ENCODE peak calls at places on chromosomes 5 and 9, in eight cellular contexts. L, W, F, A, Q, P, D and X are unnamed samples. For H3K9me3, the result is how much of the 10 kb centered on the place peaks cover.

GRCh38 chr5:81825237-81825636 is 74.3 kb upstream of the SSBP2 start:
- DNase-seq in L (no peak), Q (peak), D (peak), W (peak), P (peak), F (no peak), A (no peak), X (peak)

GRCh38 chr9:136858844-136859757 is 7.0 kb downstream of the MAMDC4 start:
- DNase-seq in D (no peak), L (peak), Q (peak), W (no peak), P (peak), A (no peak), F (peak), X (peak)

GRCh38 chr9:73154760-73155159 is 3.1 kb downstream of the ANXA1 start:
- DNase-seq in F (no peak), D (no peak), W (peak), L (no peak), Q (no peak), P (no peak), A (no peak), X (no peak)

GRCh38 chr5:36528588-36528987 is 77.8 kb upstream of the SLC1A3 start:
- DNase-seq in W (no peak), P (no peak), F (no peak), D (no peak), L (no peak), Q (no peak), A (no peak), X (no peak)

GRCh38 chr9:83699615-83700014 is 8.1 kb downstream of the UBQLN1 start:
- DNase-seq in D (no peak), F (no peak), L (no peak), W (no peak), P (no peak), A (no peak), Q (no peak), X (no peak)

GRCh38 chr5:125043781-125044391 is 297.4 kb upstream of the ZNF608 start:
- DNase-seq in W (peak), F (no peak), L (no peak), Q (peak), A (no peak), P (peak), D (no peak), X (peak)

GRCh38 chr5:78797945-78798731 is 149.6 kb upstream of the LHFPL2 start:
- DNase-seq in F (no peak), D (no peak), L (no peak), W (no peak), A (no peak), Q (peak), P (no peak), X (no peak)

GRCh38 chr5:179334017-179334765 is 11.1 kb downstream of the ADAMTS2 start:
- DNase-seq in Q (no peak), P (no peak), A (no peak), D (no peak), F (peak), W (no peak), L (no peak), X (no peak)

GRCh38 chr5:2017540-2018389 is 135.0 kb upstream of the IRX4 start:
- DNase-seq in D (no peak), P (no peak), A (no peak), Q (peak), W (peak), F (no peak), L (no peak), X (no peak)

GRCh38 chr5:125829349-125829748 is 593.9 kb upstream of the GRAMD2B start:
- DNase-seq in Q (no peak), F (no peak), W (no peak), D (no peak), P (no peak), A (no peak), L (no peak), X (no peak)

GRCh38 chr5:141199359-141200235 is at the start of gene PCDHB11:
- DNase-seq in L (no peak), D (no peak), P (no peak), F (no peak), A (no peak), Q (no peak), W (peak), X (no peak)
- H3K9me3 ChIP-seq in L (under half), D (half or more), P (under half), F (half or more), A (under half), Q (under half), W (under half), X (half or more)

GRCh38 chr5:75049581-75050274 is 2.6 kb downstream of the GCNT4 start:
- DNase-seq in F (no peak), Q (peak), D (no peak), P (peak), W (peak), L (no peak), A (peak), X (peak)

GRCh38 chr5:75046366-75047142 is 5.8 kb downstream of the GCNT4 start:
- DNase-seq in A (no peak), D (no peak), L (no peak), W (no peak), F (no peak), Q (peak), P (no peak), X (no peak)

GRCh38 chr5:75050415-75050814 is 1.9 kb downstream of the GCNT4 start:
- DNase-seq in D (no peak), Q (peak), F (no peak), A (no peak), P (no peak), L (no peak), W (peak), X (no peak)

GRCh38 chr5:75047356-75047755 is 5.0 kb downstream of the GCNT4 start:
- DNase-seq in D (no peak), Q (no peak), A (no peak), W (no peak), F (no peak), L (no peak), P (no peak), X (no peak)

DNA sequence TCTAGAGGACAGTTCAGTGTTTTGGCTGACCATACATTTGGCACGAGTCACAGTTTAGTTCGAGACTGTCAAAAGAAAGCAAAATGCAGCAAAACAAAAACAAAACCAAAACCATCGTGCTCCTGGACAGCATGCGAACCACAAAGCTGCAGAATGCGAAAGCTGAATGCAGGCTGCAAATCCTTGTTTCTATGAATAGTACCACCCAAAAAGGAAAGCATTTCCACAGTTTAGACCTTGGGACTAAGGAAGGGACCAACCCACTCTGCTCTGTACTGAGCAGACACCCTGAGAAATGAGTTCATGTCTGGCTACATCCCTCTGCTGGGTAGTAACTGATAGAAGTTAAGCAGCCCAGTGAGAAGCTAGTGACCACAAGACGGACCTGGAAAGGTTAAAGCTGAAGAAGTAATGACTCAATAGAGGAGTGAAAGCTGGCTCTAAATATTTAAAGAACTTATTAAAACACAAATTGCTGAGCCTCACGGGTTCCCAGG is 3.9 kb downstream of the GCNT4 start:
- DNase-seq in W (no peak), A (no peak), P (no peak), F (no peak), L (no peak), D (no peak), Q (peak), X (no peak)
- H3K4me3 ChIP-seq in W (no peak), A (peak), P (no peak), F (no peak), L (no peak), D (no peak), Q (no peak), X (no peak)

DNA sequence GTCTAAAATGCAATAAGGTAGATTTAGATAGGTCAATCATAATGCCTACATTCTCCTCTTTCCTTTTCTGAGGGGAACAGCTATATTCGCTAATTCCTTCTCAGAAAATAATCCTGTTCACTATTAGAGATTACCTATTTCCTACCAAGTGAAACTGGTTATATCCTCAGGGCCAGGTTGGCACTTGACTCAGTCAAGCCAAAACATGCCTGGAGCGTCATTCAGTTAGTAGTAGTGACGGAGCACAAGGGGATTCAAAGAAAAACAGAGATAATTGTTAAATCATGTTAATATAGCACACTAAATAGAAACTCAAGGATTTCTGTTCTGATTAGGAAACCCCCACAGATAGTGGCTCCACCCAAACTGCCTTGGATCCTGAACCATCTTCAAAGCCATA is 515.4 kb upstream of the PTPRD start:
- DNase-seq in D (no peak), F (no peak), Q (no peak), A (no peak), W (no peak), P (no peak), L (no peak), X (no peak)
- H3K9me3 ChIP-seq in D (under half), F (under half), Q (under half), A (under half), W (under half), P (under half), L (under half), X (under half)

GRCh38 chr5:137097203-137097602 is 401.9 kb downstream of the SPOCK1 start:
- DNase-seq in D (no peak), P (no peak), W (no peak), Q (no peak), A (no peak), L (no peak), F (no peak), X (no peak)

GRCh38 chr5:137098663-137099062 is 400.5 kb downstream of the SPOCK1 start:
- DNase-seq in D (no peak), W (no peak), Q (no peak), L (no peak), A (no peak), F (peak), P (no peak), X (no peak)

GRCh38 chr5:137096149-137097103 is 402.7 kb downstream of the SPOCK1 start:
- DNase-seq in P (no peak), D (no peak), W (no peak), F (no peak), L (no peak), Q (no peak), A (no peak), X (no peak)

GRCh38 chr5:137099651-137100050 is 399.5 kb downstream of the SPOCK1 start:
- DNase-seq in Q (no peak), W (no peak), A (no peak), L (no peak), D (no peak), F (no peak), P (no peak), X (no peak)

GRCh38 chr5:137098238-137098637 is 400.9 kb downstream of the SPOCK1 start:
- DNase-seq in L (no peak), A (no peak), Q (no peak), W (no peak), F (no peak), D (no peak), P (no peak), X (no peak)
- H3K4me3 ChIP-seq in L (no peak), A (no peak), Q (no peak), W (no peak), F (no peak), D (no peak), P (no peak), X (no peak)

DNA sequence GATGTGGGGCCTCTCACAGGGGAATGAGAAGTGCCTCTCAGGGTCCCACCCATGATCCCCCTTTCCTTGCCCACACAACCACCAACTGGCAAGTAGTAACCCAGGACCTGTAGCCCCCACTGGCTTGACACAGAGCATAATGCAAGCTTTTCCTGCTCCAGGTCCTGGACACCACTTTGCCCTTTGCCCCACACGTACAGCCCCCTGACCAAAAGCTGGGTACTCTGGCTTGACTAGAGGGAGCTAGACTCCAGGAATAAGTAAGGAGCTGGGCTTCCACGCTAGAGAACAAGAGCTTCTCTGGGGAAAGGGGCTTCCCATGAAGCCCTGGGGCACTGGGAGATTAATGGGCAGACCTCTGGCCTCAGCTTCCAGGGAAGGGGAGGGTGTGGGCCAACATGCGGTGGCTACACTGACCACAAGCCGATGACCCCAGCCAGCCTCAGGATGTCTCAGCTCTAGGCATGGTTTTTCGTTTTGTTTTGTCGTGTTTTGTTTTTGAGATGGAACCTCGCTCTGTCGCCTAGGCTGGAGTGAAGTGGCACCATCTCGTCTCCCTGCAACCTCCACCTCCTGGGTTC is 109.5 kb downstream of the C9orf50 start:
- DNase-seq in D (no peak), L (no peak), Q (no peak), W (no peak), F (no peak), P (no peak), A (no peak), X (no peak)
- H3K9me3 ChIP-seq in D (under half), L (under half), Q (under half), W (under half), F (under half), P (under half), A (under half), X (under half)

GRCh38 chr9:37925006-37925405 is 21.1 kb upstream of the SLC25A51 start:
- DNase-seq in A (no peak), W (no peak), F (peak), L (no peak), D (no peak), P (no peak), Q (no peak), X (no peak)
- H3K4me3 ChIP-seq in A (no peak), W (no peak), F (no peak), L (no peak), D (no peak), P (no peak), Q (no peak), X (no peak)

GRCh38 chr5:77637170-77638074 is 1.1 kb downstream of the OTP start:
- DNase-seq in Q (no peak), L (no peak), D (no peak), F (peak), W (no peak), A (no peak), P (no peak), X (no peak)

GRCh38 chr5:77636423-77637169 is 1.9 kb downstream of the OTP start:
- DNase-seq in L (no peak), F (peak), Q (no peak), D (no peak), P (no peak), W (no peak), A (no peak), X (no peak)

GRCh38 chr5:77632526-77633268 is 5.8 kb downstream of the OTP start:
- DNase-seq in Q (no peak), L (no peak), P (no peak), F (peak), A (no peak), W (no peak), D (no peak), X (no peak)

GRCh38 chr5:77635617-77636422 is 2.7 kb downstream of the OTP start:
- DNase-seq in D (no peak), Q (no peak), W (no peak), A (no peak), L (no peak), P (no peak), F (no peak), X (no peak)

GRCh38 chr5:77635073-77635472 is 3.4 kb downstream of the OTP start:
- DNase-seq in W (no peak), L (no peak), F (no peak), P (no peak), D (no peak), Q (no peak), A (no peak), X (no peak)
- H3K9me3 ChIP-seq in W (under half), L (under half), F (under half), P (under half), D (under half), Q (under half), A (under half), X (under half)

GRCh38 chr9:131111854-131112311 is 13.5 kb upstream of the NUP214 start:
- DNase-seq in Q (no peak), W (no peak), D (no peak), A (no peak), L (no peak), P (no peak), F (no peak), X (no peak)

GRCh38 chr9:131111186-131111853 is 14.1 kb upstream of the NUP214 start:
- DNase-seq in W (no peak), Q (no peak), A (no peak), L (no peak), F (no peak), D (no peak), P (no peak), X (no peak)

GRCh38 chr9:131113655-131114563 is 11.5 kb upstream of the NUP214 start:
- DNase-seq in P (no peak), W (no peak), L (no peak), F (no peak), A (no peak), Q (no peak), D (no peak), X (no peak)

GRCh38 chr9:131116281-131117101 is 8.9 kb upstream of the NUP214 start:
- DNase-seq in Q (peak), L (no peak), F (no peak), A (no peak), D (peak), W (no peak), P (no peak), X (no peak)

DNA sequence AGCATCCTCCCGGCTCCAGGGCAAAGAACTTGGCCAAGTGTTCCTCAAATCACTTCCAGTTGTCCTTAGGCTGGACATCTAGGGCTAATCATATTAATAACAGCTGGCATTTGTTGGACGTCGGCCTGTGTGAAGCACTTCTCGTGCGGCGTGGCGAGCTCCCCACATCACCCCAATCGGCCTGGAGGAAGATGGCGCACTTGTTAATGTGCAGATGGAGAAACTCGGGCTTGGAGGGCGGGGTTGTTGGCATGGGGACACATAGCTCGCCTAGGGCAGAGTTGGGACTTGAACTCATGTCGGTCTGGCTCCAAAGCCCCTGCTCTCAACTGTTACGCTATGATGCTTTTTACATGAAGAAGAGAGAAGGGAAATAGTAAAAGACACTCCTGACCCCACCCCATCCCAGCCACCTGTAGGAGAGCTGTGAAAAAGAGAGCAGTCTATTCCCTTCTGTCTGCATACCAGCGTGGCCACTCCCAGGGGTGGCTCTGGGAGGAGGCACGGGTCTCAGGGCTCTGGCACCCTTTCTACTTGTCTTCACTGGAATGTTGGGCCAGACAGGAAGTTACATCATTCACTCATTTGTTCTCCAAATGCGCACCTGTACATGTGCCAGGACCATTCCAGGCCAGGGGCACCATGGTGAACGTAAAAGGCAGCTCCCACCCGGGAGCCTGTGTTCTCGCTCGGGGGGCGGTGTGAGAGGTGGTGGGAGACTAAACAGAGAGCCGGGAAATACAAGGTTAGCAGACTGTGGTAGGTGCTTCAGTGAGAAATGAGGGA is 12.8 kb upstream of the NUP214 start:
- DNase-seq in P (no peak), D (no peak), W (no peak), F (no peak), L (no peak), Q (no peak), A (no peak), X (no peak)
- H3K4me3 ChIP-seq in P (no peak), D (no peak), W (no peak), F (no peak), L (no peak), Q (no peak), A (no peak), X (no peak)